ENCODE peak calls at places on chromosomes 12 and 14, in four cellular contexts. One of them, this sample, is unnamed.

GRCh38 chr12:6827437-6827894 is 741 bp upstream of the P3H3 start:
- DNase-seq in HS-27A: peak
- DNase-seq in SW 1271: peak
- DNase-seq in GM06990: no peak
- DNase-seq in this sample: peak

GRCh38 chr14:26593377-26593776 is 4.5 kb downstream of the NOVA1 start:
- DNase-seq in SW 1271: no peak
- DNase-seq in GM06990: no peak
- DNase-seq in HS-27A: no peak
- DNase-seq in this sample: no peak

GRCh38 chr14:92105845-92106094 is 612 bp downstream of the ATXN3 start:
- DNase-seq in GM06990: no peak
- DNase-seq in HS-27A: peak
- DNase-seq in SW 1271: peak
- DNase-seq in this sample: no peak

GRCh38 chr12:131085816-131086591 is 132.3 kb downstream of the ADGRD1 start:
- DNase-seq in SW 1271: no peak
- DNase-seq in HS-27A: no peak
- DNase-seq in GM06990: no peak
- DNase-seq in this sample: no peak

GRCh38 chr14:63361790-63362189 is 43.1 kb upstream of the GPHB5 start:
- DNase-seq in GM06990: no peak
- DNase-seq in SW 1271: no peak
- DNase-seq in HS-27A: no peak
- DNase-seq in this sample: no peak

GRCh38 chr14:44962573-44963528 is 861 bp downstream of the TOGARAM1 start:
- DNase-seq in GM06990: no peak
- DNase-seq in HS-27A: no peak
- DNase-seq in SW 1271: peak
- DNase-seq in this sample: no peak

GRCh38 chr12:1581973-1582708 is 12.2 kb downstream of the FBXL14 start:
- DNase-seq in SW 1271: no peak
- DNase-seq in HS-27A: no peak
- DNase-seq in GM06990: no peak
- DNase-seq in this sample: no peak

GRCh38 chr14:91300283-91300841 is 55.9 kb upstream of the GPR68 start:
- DNase-seq in HS-27A: no peak
- DNase-seq in GM06990: no peak
- DNase-seq in SW 1271: no peak
- DNase-seq in this sample: no peak

GRCh38 chr14:31982642-31983041 is 94.5 kb upstream of the ARHGAP5 start:
- DNase-seq in HS-27A: no peak
- DNase-seq in GM06990: no peak
- DNase-seq in SW 1271: no peak
- DNase-seq in this sample: no peak

GRCh38 chr12:124240493-124240892 is 54.4 kb upstream of the RFLNA start:
- DNase-seq in SW 1271: peak
- DNase-seq in GM06990: no peak
- DNase-seq in HS-27A: peak
- DNase-seq in this sample: no peak

GRCh38 chr12:10559241-10559640 is 53.6 kb downstream of the EIF2S3B start:
- DNase-seq in SW 1271: no peak
- DNase-seq in HS-27A: no peak
- DNase-seq in GM06990: no peak
- DNase-seq in this sample: no peak

GRCh38 chr12:51262758-51263177 is 7.4 kb downstream of the SMAGP start:
- DNase-seq in GM06990: no peak
- DNase-seq in SW 1271: peak
- DNase-seq in HS-27A: no peak
- DNase-seq in this sample: no peak

GRCh38 chr12:466039-466438 is 6.3 kb downstream of the B4GALNT3 start:
- DNase-seq in GM06990: no peak
- DNase-seq in SW 1271: no peak
- DNase-seq in HS-27A: no peak
- DNase-seq in this sample: no peak

GRCh38 chr14:61434315-61434714 is 112.9 kb downstream of the PRKCH start:
- DNase-seq in GM06990: no peak
- DNase-seq in SW 1271: no peak
- DNase-seq in HS-27A: peak
- DNase-seq in this sample: no peak

GRCh38 chr14:68193970-68194634 is 374.5 kb downstream of the RAD51B start:
- DNase-seq in HS-27A: no peak
- DNase-seq in SW 1271: no peak
- DNase-seq in GM06990: no peak
- DNase-seq in this sample: no peak

GRCh38 chr14:56185991-56186390 is 67.8 kb downstream of the PELI2 start:
- DNase-seq in SW 1271: no peak
- DNase-seq in HS-27A: no peak
- DNase-seq in GM06990: no peak
- DNase-seq in this sample: peak

GRCh38 chr12:130828895-130829294 is 10.2 kb downstream of the STX2 start:
- DNase-seq in SW 1271: no peak
- DNase-seq in GM06990: no peak
- DNase-seq in HS-27A: no peak
- DNase-seq in this sample: no peak

GRCh38 chr14:68522510-68523325 is 270.1 kb downstream of the ZFP36L1 start:
- DNase-seq in SW 1271: no peak
- DNase-seq in HS-27A: no peak
- DNase-seq in GM06990: no peak
- DNase-seq in this sample: no peak

GRCh38 chr14:102805454-102805891 is 28.2 kb downstream of the TRAF3 start:
- DNase-seq in HS-27A: no peak
- DNase-seq in GM06990: no peak
- DNase-seq in SW 1271: no peak
- DNase-seq in this sample: no peak

GRCh38 chr12:90234455-90234854 is 525.8 kb upstream of the ATP2B1 start:
- DNase-seq in HS-27A: no peak
- DNase-seq in SW 1271: no peak
- DNase-seq in GM06990: no peak
- DNase-seq in this sample: no peak

GRCh38 chr12:76738824-76739579 is 24.9 kb upstream of the ZDHHC17 start:
- DNase-seq in GM06990: no peak
- DNase-seq in HS-27A: no peak
- DNase-seq in SW 1271: no peak
- DNase-seq in this sample: no peak

GRCh38 chr12:1913377-1914115 is 4.9 kb downstream of the CACNA2D4 start:
- DNase-seq in SW 1271: no peak
- DNase-seq in HS-27A: no peak
- DNase-seq in GM06990: no peak
- DNase-seq in this sample: no peak

GRCh38 chr12:12819752-12820311 is 6.7 kb downstream of the DDX47 start:
- DNase-seq in SW 1271: peak
- DNase-seq in HS-27A: peak
- DNase-seq in GM06990: no peak
- DNase-seq in this sample: no peak

GRCh38 chr14:50028458-50028857 is 87.9 kb downstream of the VCPKMT start:
- DNase-seq in HS-27A: no peak
- DNase-seq in SW 1271: no peak
- DNase-seq in GM06990: no peak
- DNase-seq in this sample: no peak

GRCh38 chr14:96797188-96797942 is at the start of gene VRK1:
- DNase-seq in GM06990: peak
- DNase-seq in SW 1271: peak
- DNase-seq in HS-27A: peak
- DNase-seq in this sample: peak

GRCh38 chr14:56592746-56593544 is 13.3 kb downstream of the TMEM260 start:
- DNase-seq in SW 1271: no peak
- DNase-seq in GM06990: no peak
- DNase-seq in HS-27A: no peak
- DNase-seq in this sample: no peak

GRCh38 chr14:104580961-104581360 is 1.4 kb downstream of the C14orf180 start:
- DNase-seq in HS-27A: no peak
- DNase-seq in SW 1271: no peak
- DNase-seq in GM06990: no peak
- DNase-seq in this sample: no peak

GRCh38 chr14:87615822-87616679 is 376.9 kb downstream of the GALC start:
- DNase-seq in HS-27A: no peak
- DNase-seq in GM06990: no peak
- DNase-seq in SW 1271: peak
- DNase-seq in this sample: no peak

GRCh38 chr12:31859232-31859977 is 99.8 kb upstream of the RESF1 start:
- DNase-seq in HS-27A: no peak
- DNase-seq in SW 1271: no peak
- DNase-seq in GM06990: peak
- DNase-seq in this sample: no peak

GRCh38 chr12:9719835-9720234 is 13.1 kb downstream of the CLECL1 start:
- DNase-seq in HS-27A: no peak
- DNase-seq in GM06990: no peak
- DNase-seq in SW 1271: no peak
- DNase-seq in this sample: no peak

GRCh38 chr14:61320806-61321384 is 484 bp upstream of the PRKCH start:
- DNase-seq in SW 1271: no peak
- DNase-seq in GM06990: no peak
- DNase-seq in HS-27A: no peak
- DNase-seq in this sample: no peak

GRCh38 chr14:75667099-75667498 is 6.1 kb downstream of the TTLL5 start:
- DNase-seq in HS-27A: no peak
- DNase-seq in GM06990: no peak
- DNase-seq in SW 1271: no peak
- DNase-seq in this sample: no peak

GRCh38 chr12:55983229-55983849 is 9.5 kb downstream of the RAB5B start:
- DNase-seq in SW 1271: no peak
- DNase-seq in GM06990: no peak
- DNase-seq in HS-27A: no peak
- DNase-seq in this sample: no peak

GRCh38 chr12:95851609-95852008 is 7.1 kb upstream of the SNRPF start:
- DNase-seq in SW 1271: no peak
- DNase-seq in GM06990: no peak
- DNase-seq in HS-27A: no peak
- DNase-seq in this sample: no peak

GRCh38 chr12:122825773-122826724 is 9.2 kb upstream of the HIP1R start:
- DNase-seq in SW 1271: no peak
- DNase-seq in GM06990: no peak
- DNase-seq in HS-27A: no peak
- DNase-seq in this sample: no peak

GRCh38 chr12:94762259-94762942 is 112.0 kb upstream of the TMCC3 start:
- DNase-seq in HS-27A: no peak
- DNase-seq in SW 1271: no peak
- DNase-seq in GM06990: peak
- DNase-seq in this sample: no peak